ENCODE peak calls at places on chromosomes 4 and X, in eight cellular contexts. Q is sciatic nerve; U is HEK293T; J is activated T-helper 1 cell treated with Interleukin-2 at 50 U/mL for 16 hours; P is activated T-cell treated with anti-CD3 and anti-CD28 coated beads, Interleukin-2, amount 50 U/mL, for 4 hours; T is hippocampal formation; R is activated gamma-delta T cell treated with Interleukin-2 at 50 U/mL for 16 hours; Z is stimulated activated naive B cell treated with anti-CD40 and anti-IgM and Interleukin-4, amounts not matched to agents 10 μg/mL and 1 μg/mL and 100 μg/mL, for 72 hours. D is an unnamed sample.

GRCh38 chr4:159010563-159011260 is 92.2 kb upstream of the RAPGEF2 start:
- DNase-seq in T (peak), R (no peak), Q (peak), U (no peak), J (no peak), P (no peak), Z (no peak), D (peak)

GRCh38 chrX:8726031-8726652 is 5.8 kb downstream of the ANOS1 start:
- DNase-seq in J (no peak), T (no peak), Q (no peak), P (no peak), Z (no peak), U (no peak), R (no peak), D (no peak)

GRCh38 chr4:47238697-47239096 is 207.3 kb downstream of the GABRB1 start:
- DNase-seq in J (no peak), Q (no peak), P (no peak), R (no peak), U (no peak), Z (no peak), T (no peak), D (peak)

GRCh38 chr4:111399523-111400135 is 745.6 kb upstream of the FAM241A start:
- DNase-seq in U (no peak), R (no peak), Q (no peak), P (no peak), T (peak), J (no peak), Z (no peak), D (no peak)

GRCh38 chr4:162056947-162057346 is 106.9 kb downstream of the FSTL5 start:
- DNase-seq in J (no peak), R (no peak), Q (no peak), P (no peak), Z (no peak), T (no peak), U (peak), D (no peak)

GRCh38 chr4:148795156-148795864 is 353.1 kb upstream of the NR3C2 start:
- DNase-seq in Q (no peak), Z (no peak), R (no peak), P (no peak), U (no peak), T (no peak), J (no peak), D (peak)

GRCh38 chr4:687048-687974 is 1.6 kb downstream of the SLC49A3 start:
- DNase-seq in Z (no peak), T (no peak), Q (peak), P (no peak), U (no peak), R (no peak), J (no peak), D (peak)

GRCh38 chr4:184100297-184100885 is 117.3 kb downstream of the ENPP6 start:
- DNase-seq in Q (no peak), Z (no peak), R (peak), T (peak), U (peak), P (peak), J (no peak), D (peak)

GRCh38 chr4:84965558-84966381 is 720 bp downstream of the WDFY3 start:
- DNase-seq in P (no peak), T (peak), R (no peak), Q (peak), U (peak), Z (peak), J (no peak), D (peak)

GRCh38 chr4:150818129-150818528 is 197.0 kb downstream of the LRBA start:
- DNase-seq in P (no peak), U (no peak), T (no peak), Z (no peak), R (no peak), J (no peak), Q (no peak), D (no peak)

GRCh38 chr4:160233141-160233540 is 1130.3 kb downstream of the RAPGEF2 start:
- DNase-seq in J (no peak), T (no peak), U (no peak), P (no peak), Q (no peak), Z (no peak), R (no peak), D (no peak)

GRCh38 chr4:185232370-185232769 is 23.0 kb downstream of the SNX25 start:
- DNase-seq in U (no peak), J (no peak), R (no peak), P (no peak), Z (no peak), Q (no peak), T (no peak), D (no peak)

GRCh38 chr4:90841676-90842075 is 714.5 kb downstream of the CCSER1 start:
- DNase-seq in Z (no peak), U (no peak), J (no peak), T (no peak), Q (no peak), R (no peak), P (no peak), D (peak)

GRCh38 chr4:137417676-137418075 is 114.6 kb downstream of the PCDH18 start:
- DNase-seq in U (no peak), Q (no peak), R (no peak), J (no peak), Z (no peak), P (no peak), T (no peak), D (no peak)

GRCh38 chr4:95155759-95156451 is 392.9 kb downstream of the UNC5C start:
- DNase-seq in R (no peak), T (no peak), J (no peak), P (no peak), U (peak), Q (no peak), Z (no peak), D (peak)

GRCh38 chr4:37895271-37895670 is 4.4 kb downstream of the TBC1D1 start:
- DNase-seq in J (no peak), U (no peak), T (no peak), R (no peak), Q (no peak), P (no peak), Z (no peak), D (no peak)

GRCh38 chr4:158239196-158239595 is 28.9 kb downstream of the TMEM144 start:
- DNase-seq in Q (no peak), R (no peak), U (no peak), T (no peak), Z (no peak), P (no peak), J (no peak), D (no peak)

GRCh38 chr4:2071252-2071911 is 12.3 kb downstream of the NAT8L start:
- DNase-seq in Q (no peak), R (no peak), J (no peak), Z (no peak), P (no peak), T (no peak), U (no peak), D (no peak)

GRCh38 chrX:86455495-86455894 is 307.2 kb downstream of the DACH2 start:
- DNase-seq in U (no peak), T (no peak), Z (no peak), P (no peak), R (no peak), Q (no peak), J (no peak), D (no peak)

GRCh38 chr4:110634320-110635154 is 11.7 kb upstream of the PITX2 start:
- DNase-seq in U (no peak), J (no peak), R (no peak), T (no peak), P (no peak), Q (no peak), Z (no peak), D (no peak)